ENCODE peak calls at places on chromosome 17, in nine cellular contexts. N, X, C, U, S, Z, M, V and K are unnamed samples.

GRCh38 chr17:79990704-79991103 is 45.0 kb downstream of the TBC1D16 start:
- DNase-seq in X (no peak), N (no peak), Z (no peak), C (no peak), V (no peak), M (no peak), U (no peak), S (no peak), K (no peak)

GRCh38 chr17:50361561-50362480 is 11.2 kb downstream of the MRPL27 start:
- DNase-seq in X (peak; percentile 66), M (peak; percentile 76), Z (peak; percentile 86), N (peak; percentile 75), U (peak; percentile 34), V (peak; percentile 57), C (no peak), S (peak; percentile 75), K (peak; percentile 73)

GRCh38 chr17:78766743-78767294 is 15.3 kb downstream of the CYTH1 start:
- DNase-seq in Z (no peak), N (no peak), C (no peak), U (no peak), X (no peak), V (no peak), S (peak; percentile 7), M (no peak), K (no peak)

GRCh38 chr17:43356999-43357398 is 41.8 kb upstream of the ARL4D start:
- DNase-seq in V (no peak), Z (no peak), M (no peak), N (no peak), U (no peak), C (no peak), X (no peak), S (no peak), K (no peak)

GRCh38 chr17:50833396-50834125 is 1.8 kb upstream of the WFIKKN2 start:
- DNase-seq in X (no peak), N (no peak), Z (no peak), C (no peak), M (no peak), U (no peak), S (peak; percentile 44), V (peak; percentile 53), K (no peak)

GRCh38 chr17:2102931-2103398 is 48.1 kb downstream of the HIC1 start:
- DNase-seq in U (no peak), Z (no peak), V (no peak), M (no peak), S (peak; percentile 38), N (no peak), X (no peak), C (no peak), K (no peak)

GRCh38 chr17:83084214-83084613 is 4.8 kb downstream of the METRNL start:
- DNase-seq in U (no peak), Z (no peak), C (no peak), S (no peak), X (no peak), N (no peak), M (no peak), V (no peak), K (no peak)

GRCh38 chr17:79942591-79943353 is 92.9 kb downstream of the TBC1D16 start:
- DNase-seq in V (peak; percentile 72), U (no peak), S (peak; percentile 70), N (no peak), Z (no peak), X (peak; percentile 14), M (peak; percentile 26), C (no peak), K (no peak)

GRCh38 chr17:40864661-40865380 is 2.2 kb downstream of the KRT12 start:
- DNase-seq in Z (no peak), U (no peak), M (no peak), N (peak; percentile 20), V (no peak), S (no peak), X (no peak), C (no peak), K (no peak)

GRCh38 chr17:40859536-40859935 is 7.5 kb downstream of the KRT12 start:
- DNase-seq in U (no peak), C (no peak), M (no peak), N (no peak), Z (no peak), V (no peak), S (no peak), X (peak; percentile 46), K (no peak)

GRCh38 chr17:40866838-40867237 is at the start of gene KRT12:
- DNase-seq in S (no peak), C (no peak), V (no peak), M (no peak), X (no peak), U (no peak), N (no peak), Z (no peak), K (no peak)

GRCh38 chr17:40857535-40857934 is 9.5 kb downstream of the KRT12 start:
- DNase-seq in N (no peak), V (no peak), S (no peak), X (no peak), U (no peak), C (no peak), M (no peak), Z (no peak), K (no peak)

DNA sequence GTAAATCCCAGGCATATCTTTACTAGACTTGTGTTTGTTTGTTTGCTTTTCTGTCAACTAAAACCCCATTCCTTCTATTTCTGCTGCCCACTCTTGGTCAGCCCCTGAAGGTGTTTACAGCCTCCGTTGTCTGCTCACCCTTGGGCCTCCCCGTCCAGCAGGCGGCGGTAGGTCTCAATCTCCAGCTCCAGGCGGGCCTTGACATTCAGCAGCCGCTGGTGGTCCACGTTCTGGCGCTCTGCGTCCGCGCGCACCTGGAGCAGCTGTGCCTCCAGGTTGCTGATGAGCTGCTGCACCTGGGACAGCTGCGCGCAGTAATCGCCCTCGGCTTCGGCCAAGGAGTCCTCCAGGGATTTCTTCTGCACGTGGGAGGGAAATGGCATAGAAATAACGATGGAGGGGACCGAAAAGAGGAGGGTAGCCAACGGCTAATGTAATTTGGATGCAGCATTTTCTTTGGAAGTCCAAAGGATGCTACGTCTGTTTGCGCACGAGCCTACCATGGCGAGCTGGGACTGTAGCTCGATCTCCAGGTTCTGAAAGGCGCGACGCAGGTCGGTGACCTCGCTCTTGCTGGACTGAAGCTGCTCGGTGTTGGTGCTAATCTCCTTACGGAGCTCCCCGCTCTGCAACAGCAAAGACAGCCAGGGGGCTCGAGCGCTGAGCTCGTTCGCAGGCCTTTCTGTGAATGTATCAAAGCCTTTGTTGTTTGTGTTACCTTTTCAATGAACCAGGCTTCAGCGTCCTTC is 3.9 kb downstream of the KRT12 start:
- DNase-seq in C (no peak), U (peak; percentile 66), M (no peak), Z (no peak), N (peak; percentile 48), X (no peak), S (no peak), V (no peak), K (no peak)
- TF ChIP-seq EP300 in C (no peak), U (no peak), M (no peak), Z (no peak), N (no peak), X (no peak), S (no peak), V (no peak), K (no peak)

GRCh38 chr17:17408236-17408794 is 68.5 kb upstream of the MED9 start:
- DNase-seq in Z (no peak), X (no peak), C (no peak), U (no peak), S (no peak), M (no peak), N (peak; percentile 70), V (no peak), K (no peak)
- TF ChIP-seq POLR2AphosphoS5 in Z (no peak), X (no peak), C (no peak), U (no peak), S (no peak), M (no peak), N (no peak), V (no peak), K (no peak)

DNA sequence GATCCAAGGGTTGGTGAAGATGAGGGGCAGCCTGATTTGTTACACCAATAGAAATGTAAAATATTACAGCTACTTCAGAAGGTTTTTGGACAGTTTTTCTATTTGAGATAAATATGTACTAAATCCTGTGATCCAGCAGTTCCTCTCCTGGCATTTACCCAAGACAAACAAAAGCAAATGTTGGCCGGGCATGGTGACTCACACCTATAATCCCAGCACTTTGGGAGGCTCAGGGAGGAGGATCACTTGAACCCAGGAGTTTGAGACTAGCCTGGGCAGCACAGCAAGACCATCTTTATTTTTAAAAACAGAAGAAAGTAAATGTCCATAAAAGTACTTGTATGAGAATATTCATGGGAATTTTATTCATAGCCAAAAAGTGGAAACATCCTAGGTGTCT is 64.8 kb upstream of the MRC2 start:
- DNase-seq in V (no peak), U (no peak), N (peak; percentile 76), Z (no peak), S (no peak), M (no peak), C (no peak), X (peak; percentile 13), K (no peak)
- H3K36me3 ChIP-seq in V (peaks cover 46% of the 10 kb centered on the region), U (peaks cover 2% of the 10 kb centered on the region), N (peaks cover 10% of the 10 kb centered on the region), Z (peaks cover 53% of the 10 kb centered on the region), S (peaks cover 11% of the 10 kb centered on the region), M (peaks cover 16% of the 10 kb centered on the region), C (peaks cover 3% of the 10 kb centered on the region), X (no peaks in the 10 kb centered on the region), K (peaks cover 54% of the 10 kb centered on the region)

GRCh38 chr17:68953340-68953997 is 1.7 kb downstream of the ABCA8 start:
- DNase-seq in V (no peak), Z (no peak), N (no peak), C (no peak), X (no peak), M (no peak), S (no peak), U (no peak), K (no peak)

GRCh38 chr17:68957944-68958343 is 2.8 kb upstream of the ABCA8 start:
- DNase-seq in M (no peak), Z (no peak), N (no peak), X (no peak), S (no peak), U (no peak), C (no peak), V (no peak), K (no peak)

GRCh38 chr17:68950725-68951124 is 4.5 kb downstream of the ABCA8 start:
- DNase-seq in U (no peak), S (no peak), Z (no peak), M (no peak), X (no peak), N (no peak), V (no peak), C (no peak), K (no peak)

GRCh38 chr17:68955181-68955841 is at the start of gene ABCA8:
- DNase-seq in V (no peak), M (peak; percentile 28), S (no peak), X (no peak), U (no peak), C (no peak), Z (no peak), N (no peak), K (no peak)

DNA sequence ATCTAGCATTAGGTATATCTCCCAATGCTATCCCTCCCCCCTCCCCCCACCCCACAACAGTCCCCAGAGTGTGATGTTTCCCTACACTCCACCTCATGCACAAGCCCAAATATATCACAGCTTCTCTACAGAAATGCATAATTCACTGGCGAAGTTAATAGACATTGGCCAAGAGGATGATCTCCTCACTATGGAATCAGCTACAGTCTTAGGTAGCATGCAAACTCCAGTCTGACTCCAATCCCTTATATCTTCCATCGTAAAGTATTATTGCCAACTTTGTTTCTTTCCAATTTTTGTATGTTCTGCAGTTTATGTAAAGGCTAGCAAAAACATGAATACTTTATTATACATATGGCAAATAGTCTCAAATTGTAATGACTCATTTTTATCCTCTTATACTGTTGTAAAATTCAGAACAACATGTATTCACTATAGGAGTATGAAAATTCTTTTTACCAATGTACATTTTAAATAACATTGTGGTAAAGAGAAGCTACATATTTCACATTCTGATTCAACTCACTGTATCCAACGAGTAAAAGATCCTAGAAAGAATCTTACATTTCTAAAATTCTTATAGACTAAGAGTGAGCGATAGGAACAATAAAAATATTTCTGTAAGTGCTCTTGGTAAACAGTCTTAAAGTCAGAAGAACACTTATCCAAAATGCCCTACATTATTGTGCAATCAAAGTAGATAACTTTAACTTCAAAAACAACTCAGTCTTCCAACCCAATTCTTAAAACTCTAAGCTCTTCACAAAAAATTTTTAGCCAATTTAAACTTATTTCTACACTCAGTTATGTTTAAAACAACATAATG is 833 bp downstream of the ABCA8 start:
- DNase-seq in M (no peak), U (no peak), N (no peak), V (no peak), C (no peak), Z (no peak), S (no peak), X (no peak), K (no peak)
- TF ChIP-seq EP300 in M (no peak), U (no peak), N (no peak), V (no peak), C (no peak), Z (no peak), S (no peak), X (no peak), K (no peak)